ENCODE peak calls at places on chromosomes 5 and 9, in nine cellular contexts. One of them, this sample, is unnamed.
A peak's percentile ranks its signal among the peaks of the same experiment; 100 is the strongest.

GRCh38 chr9:98603821-98604383 is 104.8 kb downstream of the GABBR2 start:
- DNase-seq in stimulated activated CD4-positive, alpha-beta T cell treated with anti-CD3 and anti-CD28 coated beads, Interleukin-1b, Interleukin-23, amount 100 ng/mL, for 48 hours: no peak
- DNase-seq in fibroblast of mammary gland: peak; percentile 74
- DNase-seq in stimulated activated CD8-positive, alpha-beta memory T cell treated with anti-CD3 and anti-CD28 coated beads, Interleukin-12 subunit alpha, Interleukin-12 subunit beta, amount 100 ng/mL, for 1 hour: no peak
- DNase-seq in activated CD8-positive, alpha-beta memory T cell treated with anti-CD3 and anti-CD28 coated beads for 24 hours: no peak
- DNase-seq in activated CD4-positive, alpha-beta T cell treated with anti-CD3 and anti-CD28 coated beads, Interleukin-2, amount 50 U/mL, for 1 hour: no peak
- DNase-seq in lung: no peak
- DNase-seq in NCI-H1092: no peak
- DNase-seq in CD8-positive, alpha-beta T cell: no peak
- DNase-seq in this sample: no peak

GRCh38 chr5:1736889-1737711 is 62.5 kb downstream of the MRPL36 start:
- DNase-seq in stimulated activated CD4-positive, alpha-beta T cell treated with anti-CD3 and anti-CD28 coated beads, Interleukin-1b, Interleukin-23, amount 100 ng/mL, for 48 hours: no peak
- DNase-seq in fibroblast of mammary gland: no peak
- DNase-seq in stimulated activated CD8-positive, alpha-beta memory T cell treated with anti-CD3 and anti-CD28 coated beads, Interleukin-12 subunit alpha, Interleukin-12 subunit beta, amount 100 ng/mL, for 1 hour: no peak
- DNase-seq in activated CD8-positive, alpha-beta memory T cell treated with anti-CD3 and anti-CD28 coated beads for 24 hours: peak; percentile 52
- DNase-seq in activated CD4-positive, alpha-beta T cell treated with anti-CD3 and anti-CD28 coated beads, Interleukin-2, amount 50 U/mL, for 1 hour: no peak
- DNase-seq in lung: no peak
- DNase-seq in NCI-H1092: no peak
- DNase-seq in CD8-positive, alpha-beta T cell: peak; percentile 44
- DNase-seq in this sample: no peak

GRCh38 chr9:23557691-23558090 is 268.3 kb downstream of the ELAVL2 start:
- DNase-seq in stimulated activated CD4-positive, alpha-beta T cell treated with anti-CD3 and anti-CD28 coated beads, Interleukin-1b, Interleukin-23, amount 100 ng/mL, for 48 hours: no peak
- DNase-seq in fibroblast of mammary gland: no peak
- DNase-seq in stimulated activated CD8-positive, alpha-beta memory T cell treated with anti-CD3 and anti-CD28 coated beads, Interleukin-12 subunit alpha, Interleukin-12 subunit beta, amount 100 ng/mL, for 1 hour: no peak
- DNase-seq in activated CD8-positive, alpha-beta memory T cell treated with anti-CD3 and anti-CD28 coated beads for 24 hours: no peak
- DNase-seq in activated CD4-positive, alpha-beta T cell treated with anti-CD3 and anti-CD28 coated beads, Interleukin-2, amount 50 U/mL, for 1 hour: no peak
- DNase-seq in lung: no peak
- DNase-seq in NCI-H1092: no peak
- DNase-seq in CD8-positive, alpha-beta T cell: no peak
- DNase-seq in this sample: no peak

GRCh38 chr9:63816742-63817621 is 1468.0 kb downstream of the FOXD4L5 start:
- DNase-seq in stimulated activated CD4-positive, alpha-beta T cell treated with anti-CD3 and anti-CD28 coated beads, Interleukin-1b, Interleukin-23, amount 100 ng/mL, for 48 hours: peak; percentile 68
- DNase-seq in fibroblast of mammary gland: peak; percentile 69
- DNase-seq in stimulated activated CD8-positive, alpha-beta memory T cell treated with anti-CD3 and anti-CD28 coated beads, Interleukin-12 subunit alpha, Interleukin-12 subunit beta, amount 100 ng/mL, for 1 hour: peak; percentile 51
- DNase-seq in activated CD8-positive, alpha-beta memory T cell treated with anti-CD3 and anti-CD28 coated beads for 24 hours: peak; percentile 89
- DNase-seq in activated CD4-positive, alpha-beta T cell treated with anti-CD3 and anti-CD28 coated beads, Interleukin-2, amount 50 U/mL, for 1 hour: peak; percentile 55
- DNase-seq in lung: peak; percentile 88
- DNase-seq in NCI-H1092: no peak
- DNase-seq in CD8-positive, alpha-beta T cell: peak; percentile 81
- DNase-seq in this sample: peak; percentile 84

GRCh38 chr5:17288570-17288969 is 71.1 kb downstream of the BASP1 start:
- DNase-seq in stimulated activated CD4-positive, alpha-beta T cell treated with anti-CD3 and anti-CD28 coated beads, Interleukin-1b, Interleukin-23, amount 100 ng/mL, for 48 hours: no peak
- DNase-seq in fibroblast of mammary gland: no peak
- DNase-seq in stimulated activated CD8-positive, alpha-beta memory T cell treated with anti-CD3 and anti-CD28 coated beads, Interleukin-12 subunit alpha, Interleukin-12 subunit beta, amount 100 ng/mL, for 1 hour: no peak
- DNase-seq in activated CD8-positive, alpha-beta memory T cell treated with anti-CD3 and anti-CD28 coated beads for 24 hours: no peak
- DNase-seq in activated CD4-positive, alpha-beta T cell treated with anti-CD3 and anti-CD28 coated beads, Interleukin-2, amount 50 U/mL, for 1 hour: no peak
- DNase-seq in lung: no peak
- DNase-seq in NCI-H1092: no peak
- DNase-seq in CD8-positive, alpha-beta T cell: no peak
- DNase-seq in this sample: no peak

GRCh38 chr5:35246928-35247644 is 16.8 kb upstream of the PRLR start:
- DNase-seq in stimulated activated CD4-positive, alpha-beta T cell treated with anti-CD3 and anti-CD28 coated beads, Interleukin-1b, Interleukin-23, amount 100 ng/mL, for 48 hours: no peak
- DNase-seq in fibroblast of mammary gland: peak; percentile 32
- DNase-seq in stimulated activated CD8-positive, alpha-beta memory T cell treated with anti-CD3 and anti-CD28 coated beads, Interleukin-12 subunit alpha, Interleukin-12 subunit beta, amount 100 ng/mL, for 1 hour: no peak
- DNase-seq in activated CD8-positive, alpha-beta memory T cell treated with anti-CD3 and anti-CD28 coated beads for 24 hours: no peak
- DNase-seq in activated CD4-positive, alpha-beta T cell treated with anti-CD3 and anti-CD28 coated beads, Interleukin-2, amount 50 U/mL, for 1 hour: no peak
- DNase-seq in lung: no peak
- DNase-seq in NCI-H1092: peak; percentile 20
- DNase-seq in CD8-positive, alpha-beta T cell: no peak
- DNase-seq in this sample: no peak

GRCh38 chr5:102670224-102670836 is 84.8 kb upstream of the PAM start:
- DNase-seq in stimulated activated CD4-positive, alpha-beta T cell treated with anti-CD3 and anti-CD28 coated beads, Interleukin-1b, Interleukin-23, amount 100 ng/mL, for 48 hours: no peak
- DNase-seq in fibroblast of mammary gland: peak; percentile 49
- DNase-seq in stimulated activated CD8-positive, alpha-beta memory T cell treated with anti-CD3 and anti-CD28 coated beads, Interleukin-12 subunit alpha, Interleukin-12 subunit beta, amount 100 ng/mL, for 1 hour: no peak
- DNase-seq in activated CD8-positive, alpha-beta memory T cell treated with anti-CD3 and anti-CD28 coated beads for 24 hours: no peak
- DNase-seq in activated CD4-positive, alpha-beta T cell treated with anti-CD3 and anti-CD28 coated beads, Interleukin-2, amount 50 U/mL, for 1 hour: no peak
- DNase-seq in lung: no peak
- DNase-seq in NCI-H1092: no peak
- DNase-seq in CD8-positive, alpha-beta T cell: no peak
- DNase-seq in this sample: peak; percentile 17

GRCh38 chr5:93225748-93226147 is 355.3 kb downstream of the NR2F1-AS1 start:
- DNase-seq in stimulated activated CD4-positive, alpha-beta T cell treated with anti-CD3 and anti-CD28 coated beads, Interleukin-1b, Interleukin-23, amount 100 ng/mL, for 48 hours: no peak
- DNase-seq in fibroblast of mammary gland: no peak
- DNase-seq in stimulated activated CD8-positive, alpha-beta memory T cell treated with anti-CD3 and anti-CD28 coated beads, Interleukin-12 subunit alpha, Interleukin-12 subunit beta, amount 100 ng/mL, for 1 hour: no peak
- DNase-seq in activated CD8-positive, alpha-beta memory T cell treated with anti-CD3 and anti-CD28 coated beads for 24 hours: no peak
- DNase-seq in activated CD4-positive, alpha-beta T cell treated with anti-CD3 and anti-CD28 coated beads, Interleukin-2, amount 50 U/mL, for 1 hour: no peak
- DNase-seq in lung: no peak
- DNase-seq in NCI-H1092: no peak
- DNase-seq in CD8-positive, alpha-beta T cell: no peak
- DNase-seq in this sample: no peak

GRCh38 chr5:80935811-80936385 is 24.3 kb upstream of the RASGRF2 start:
- DNase-seq in stimulated activated CD4-positive, alpha-beta T cell treated with anti-CD3 and anti-CD28 coated beads, Interleukin-1b, Interleukin-23, amount 100 ng/mL, for 48 hours: no peak
- DNase-seq in fibroblast of mammary gland: no peak
- DNase-seq in stimulated activated CD8-positive, alpha-beta memory T cell treated with anti-CD3 and anti-CD28 coated beads, Interleukin-12 subunit alpha, Interleukin-12 subunit beta, amount 100 ng/mL, for 1 hour: no peak
- DNase-seq in activated CD8-positive, alpha-beta memory T cell treated with anti-CD3 and anti-CD28 coated beads for 24 hours: no peak
- DNase-seq in activated CD4-positive, alpha-beta T cell treated with anti-CD3 and anti-CD28 coated beads, Interleukin-2, amount 50 U/mL, for 1 hour: no peak
- DNase-seq in lung: no peak
- DNase-seq in NCI-H1092: no peak
- DNase-seq in CD8-positive, alpha-beta T cell: no peak
- DNase-seq in this sample: no peak

GRCh38 chr9:122031806-122032205 is 61.3 kb downstream of the TTLL11 start:
- DNase-seq in stimulated activated CD4-positive, alpha-beta T cell treated with anti-CD3 and anti-CD28 coated beads, Interleukin-1b, Interleukin-23, amount 100 ng/mL, for 48 hours: no peak
- DNase-seq in fibroblast of mammary gland: peak; percentile 53
- DNase-seq in stimulated activated CD8-positive, alpha-beta memory T cell treated with anti-CD3 and anti-CD28 coated beads, Interleukin-12 subunit alpha, Interleukin-12 subunit beta, amount 100 ng/mL, for 1 hour: no peak
- DNase-seq in activated CD8-positive, alpha-beta memory T cell treated with anti-CD3 and anti-CD28 coated beads for 24 hours: no peak
- DNase-seq in activated CD4-positive, alpha-beta T cell treated with anti-CD3 and anti-CD28 coated beads, Interleukin-2, amount 50 U/mL, for 1 hour: no peak
- DNase-seq in lung: no peak
- DNase-seq in NCI-H1092: no peak
- DNase-seq in CD8-positive, alpha-beta T cell: no peak
- DNase-seq in this sample: no peak

GRCh38 chr5:38555354-38556114 is 912 bp downstream of the LIFR start:
- DNase-seq in stimulated activated CD4-positive, alpha-beta T cell treated with anti-CD3 and anti-CD28 coated beads, Interleukin-1b, Interleukin-23, amount 100 ng/mL, for 48 hours: no peak
- DNase-seq in fibroblast of mammary gland: no peak
- DNase-seq in stimulated activated CD8-positive, alpha-beta memory T cell treated with anti-CD3 and anti-CD28 coated beads, Interleukin-12 subunit alpha, Interleukin-12 subunit beta, amount 100 ng/mL, for 1 hour: no peak
- DNase-seq in activated CD8-positive, alpha-beta memory T cell treated with anti-CD3 and anti-CD28 coated beads for 24 hours: no peak
- DNase-seq in activated CD4-positive, alpha-beta T cell treated with anti-CD3 and anti-CD28 coated beads, Interleukin-2, amount 50 U/mL, for 1 hour: no peak
- DNase-seq in lung: no peak
- DNase-seq in NCI-H1092: no peak
- DNase-seq in CD8-positive, alpha-beta T cell: no peak
- DNase-seq in this sample: no peak

GRCh38 chr5:78659714-78660113 is 11.1 kb upstream of the LHFPL2 start:
- DNase-seq in stimulated activated CD4-positive, alpha-beta T cell treated with anti-CD3 and anti-CD28 coated beads, Interleukin-1b, Interleukin-23, amount 100 ng/mL, for 48 hours: no peak
- DNase-seq in fibroblast of mammary gland: peak; percentile 48
- DNase-seq in stimulated activated CD8-positive, alpha-beta memory T cell treated with anti-CD3 and anti-CD28 coated beads, Interleukin-12 subunit alpha, Interleukin-12 subunit beta, amount 100 ng/mL, for 1 hour: no peak
- DNase-seq in activated CD8-positive, alpha-beta memory T cell treated with anti-CD3 and anti-CD28 coated beads for 24 hours: no peak
- DNase-seq in activated CD4-positive, alpha-beta T cell treated with anti-CD3 and anti-CD28 coated beads, Interleukin-2, amount 50 U/mL, for 1 hour: no peak
- DNase-seq in lung: no peak
- DNase-seq in NCI-H1092: no peak
- DNase-seq in CD8-positive, alpha-beta T cell: no peak
- DNase-seq in this sample: no peak

GRCh38 chr5:128777052-128777451 is 188.2 kb upstream of the SLC27A6 start:
- DNase-seq in stimulated activated CD4-positive, alpha-beta T cell treated with anti-CD3 and anti-CD28 coated beads, Interleukin-1b, Interleukin-23, amount 100 ng/mL, for 48 hours: no peak
- DNase-seq in fibroblast of mammary gland: no peak
- DNase-seq in stimulated activated CD8-positive, alpha-beta memory T cell treated with anti-CD3 and anti-CD28 coated beads, Interleukin-12 subunit alpha, Interleukin-12 subunit beta, amount 100 ng/mL, for 1 hour: no peak
- DNase-seq in activated CD8-positive, alpha-beta memory T cell treated with anti-CD3 and anti-CD28 coated beads for 24 hours: no peak
- DNase-seq in activated CD4-positive, alpha-beta T cell treated with anti-CD3 and anti-CD28 coated beads, Interleukin-2, amount 50 U/mL, for 1 hour: no peak
- DNase-seq in lung: no peak
- DNase-seq in NCI-H1092: no peak
- DNase-seq in CD8-positive, alpha-beta T cell: no peak
- DNase-seq in this sample: no peak

GRCh38 chr9:127927457-127928231 is 2.9 kb downstream of the PIP5KL1 start:
- DNase-seq in stimulated activated CD4-positive, alpha-beta T cell treated with anti-CD3 and anti-CD28 coated beads, Interleukin-1b, Interleukin-23, amount 100 ng/mL, for 48 hours: peak; percentile 70
- DNase-seq in fibroblast of mammary gland: no peak
- DNase-seq in stimulated activated CD8-positive, alpha-beta memory T cell treated with anti-CD3 and anti-CD28 coated beads, Interleukin-12 subunit alpha, Interleukin-12 subunit beta, amount 100 ng/mL, for 1 hour: peak; percentile 55
- DNase-seq in activated CD8-positive, alpha-beta memory T cell treated with anti-CD3 and anti-CD28 coated beads for 24 hours: peak; percentile 79
- DNase-seq in activated CD4-positive, alpha-beta T cell treated with anti-CD3 and anti-CD28 coated beads, Interleukin-2, amount 50 U/mL, for 1 hour: peak; percentile 84
- DNase-seq in lung: peak; percentile 74
- DNase-seq in NCI-H1092: no peak
- DNase-seq in CD8-positive, alpha-beta T cell: peak; percentile 73
- DNase-seq in this sample: peak; percentile 84

GRCh38 chr5:141705503-141705902 is 23.5 kb upstream of the ARAP3 start:
- DNase-seq in stimulated activated CD4-positive, alpha-beta T cell treated with anti-CD3 and anti-CD28 coated beads, Interleukin-1b, Interleukin-23, amount 100 ng/mL, for 48 hours: no peak
- DNase-seq in fibroblast of mammary gland: no peak
- DNase-seq in stimulated activated CD8-positive, alpha-beta memory T cell treated with anti-CD3 and anti-CD28 coated beads, Interleukin-12 subunit alpha, Interleukin-12 subunit beta, amount 100 ng/mL, for 1 hour: no peak
- DNase-seq in activated CD8-positive, alpha-beta memory T cell treated with anti-CD3 and anti-CD28 coated beads for 24 hours: no peak
- DNase-seq in activated CD4-positive, alpha-beta T cell treated with anti-CD3 and anti-CD28 coated beads, Interleukin-2, amount 50 U/mL, for 1 hour: no peak
- DNase-seq in lung: no peak
- DNase-seq in NCI-H1092: no peak
- DNase-seq in CD8-positive, alpha-beta T cell: no peak
- DNase-seq in this sample: no peak

This sample was measured in germinal center.